ENCODE peak calls at places on chromosomes 3 and 15, in four cellular contexts. X is HTR-8/SVneo, O is cerebellar cortex, W is Karpas-422. T is an unnamed sample.

GRCh38 chr3:33128706-33129105 is 14.9 kb downstream of the CRTAP start:
- DNase-seq in O (no peak), X (no peak), W (no peak), T (no peak)

GRCh38 chr15:35206060-35206675 is 121.1 kb upstream of the NANOGP8 start:
- DNase-seq in X (no peak), W (peak; percentile 72), O (peak; percentile 24), T (no peak)

GRCh38 chr3:61250784-61251173 is 473 bp downstream of the FHIT start:
- DNase-seq in X (no peak), W (no peak), O (peak; percentile 45), T (peak; percentile 14)

GRCh38 chr15:74788042-74788715 is 6.3 kb downstream of the CSK start:
- DNase-seq in W (no peak), X (no peak), O (no peak), T (no peak)

GRCh38 chr15:98969126-98969735 is 38.4 kb downstream of the PGPEP1L start:
- DNase-seq in W (no peak), X (no peak), O (no peak), T (no peak)

GRCh38 chr3:171380711-171381435 is 79.3 kb downstream of the TNIK start:
- DNase-seq in O (peak; percentile 70), W (no peak), X (no peak), T (no peak)

GRCh38 chr3:173065543-173065970 is 75.5 kb downstream of the SPATA16 start:
- DNase-seq in X (no peak), W (no peak), O (no peak), T (no peak)

GRCh38 chr3:85360742-85361387 is 402.1 kb downstream of the CADM2 start:
- DNase-seq in W (peak; percentile 62), O (peak; percentile 88), X (peak; percentile 8), T (peak; percentile 35)

GRCh38 chr3:145219355-145220196 is 941.4 kb downstream of the PLOD2 start:
- DNase-seq in W (no peak), X (no peak), O (peak; percentile 4), T (no peak)

GRCh38 chr15:94411279-94411678 is 179.9 kb downstream of the MCTP2 start:
- DNase-seq in O (no peak), X (no peak), W (no peak), T (no peak)

GRCh38 chr15:74768771-74769342 is 13.0 kb upstream of the CSK start:
- DNase-seq in W (peak; percentile 81), O (peak; percentile 70), X (peak; percentile 77), T (peak; percentile 53)

GRCh38 chr3:77513541-77513940 is 473.6 kb downstream of the ROBO2 start:
- DNase-seq in O (no peak), X (no peak), W (no peak), T (no peak)

GRCh38 chr3:66028457-66028856 is 10.3 kb downstream of the MAGI1 start:
- DNase-seq in W (no peak), X (no peak), O (no peak), T (no peak)

GRCh38 chr3:146160964-146161724 is at the start of gene PLOD2:
- DNase-seq in X (peak; percentile 33), O (peak; percentile 31), W (no peak), T (peak; percentile 73)

GRCh38 chr3:43817825-43818224 is 127.1 kb downstream of the ABHD5 start:
- DNase-seq in O (no peak), X (no peak), W (peak; percentile 56), T (no peak)

GRCh38 chr3:126498936-126499335 is 18.6 kb downstream of the UROC1 start:
- DNase-seq in X (no peak), W (no peak), O (no peak), T (no peak)

GRCh38 chr3:94049267-94049666 is 13.4 kb downstream of the DHFR2 start:
- DNase-seq in O (no peak), X (no peak), W (no peak), T (no peak)

GRCh38 chr15:32851619-32852416 is 134.0 kb downstream of the GREM1 start:
- DNase-seq in X (no peak), W (no peak), O (no peak), T (no peak)

GRCh38 chr3:14245240-14245639 is 66.6 kb downstream of the LSM3 start:
- DNase-seq in X (no peak), O (no peak), W (no peak), T (no peak)

T was measured in progenitor cell of endocrine pancreas.